ENCODE peak calls at places on chromosomes 6 and 20, in four cellular contexts. V is H1, C is K562, A is GM12878. U is an unnamed sample.

GRCh38 chr6:24827162-24827561 is 28.4 kb upstream of the ARMH2 start:
- DNase-seq in V (no peak), C (no peak), A (no peak), U (no peak)

GRCh38 chr20:50762045-50762422 is 30.7 kb downstream of the PARD6B start:
- DNase-seq in V (no peak), C (no peak), A (no peak), U (peak; percentile 36)

GRCh38 chr20:47355489-47356219 is 845 bp downstream of the ZMYND8 start:
- DNase-seq in V (no peak), C (no peak), A (no peak), U (no peak)

GRCh38 chr6:79196908-79197307 is 37.6 kb downstream of the HMGN3 start:
- DNase-seq in V (no peak), C (no peak), A (no peak), U (no peak)

GRCh38 chr6:104349191-104349590 is 510.5 kb downstream of the HACE1 start:
- DNase-seq in V (no peak), C (no peak), A (no peak), U (no peak)

GRCh38 chr20:36183155-36183944 is 28.8 kb downstream of the EPB41L1 start:
- DNase-seq in V (no peak), C (peak; percentile 93), A (no peak), U (no peak)

GRCh38 chr6:158514991-158515390 is 44.9 kb upstream of the TMEM181 start:
- DNase-seq in V (no peak), C (no peak), A (no peak), U (no peak)

GRCh38 chr6:160882741-160883340 is 108.7 kb upstream of the MAP3K4 start:
- DNase-seq in V (no peak), C (no peak), A (no peak), U (no peak)

GRCh38 chr6:4612636-4613171 is 163.5 kb upstream of the CDYL start:
- DNase-seq in V (no peak), C (no peak), A (no peak), U (peak; percentile 32)

GRCh38 chr6:44086931-44087574 is 40.2 kb downstream of the MRPL14 start:
- DNase-seq in V (no peak), C (no peak), A (no peak), U (no peak)

GRCh38 chr6:53080813-53081212 is 15.6 kb downstream of the FBXO9 start:
- DNase-seq in V (no peak), C (no peak), A (no peak), U (no peak)

GRCh38 chr6:37024665-37025337 is 19.3 kb downstream of the FGD2 start:
- DNase-seq in V (no peak), C (no peak), A (no peak), U (peak; percentile 14)
- TF ChIP-seq CHD1 in V (no peak), C (no peak), A (no peak), U (no peak)

DNA sequence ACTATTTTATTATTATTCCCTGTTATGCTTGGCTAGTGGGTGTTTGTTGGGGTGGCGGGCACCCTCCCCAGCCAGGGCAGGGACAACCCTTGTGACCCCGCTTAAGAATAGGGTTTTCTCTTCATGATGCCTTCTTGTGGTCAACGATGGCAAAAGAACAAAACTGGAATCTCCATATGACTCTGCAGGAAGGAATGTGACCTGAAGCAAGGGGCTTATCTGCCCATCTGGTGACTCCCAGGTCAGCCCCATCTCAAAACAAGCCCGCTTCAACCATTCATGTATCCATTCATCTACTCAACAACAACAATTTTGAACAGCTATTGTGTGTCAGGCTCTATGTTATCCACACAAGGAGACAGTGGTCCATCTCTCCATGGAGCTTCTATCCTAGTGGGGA is 30.9 kb upstream of the TGM6 start:
- DNase-seq in V (no peak), C (no peak), A (no peak), U (no peak)
- TF ChIP-seq CHD1 in V (no peak), C (no peak), A (no peak), U (no peak)

GRCh38 chr20:62890444-62890843 is 28.8 kb upstream of the TCFL5 start:
- DNase-seq in V (no peak), C (no peak), A (no peak), U (no peak)
- TF ChIP-seq CHD1 in V (no peak), C (no peak), A (no peak), U (no peak)

DNA sequence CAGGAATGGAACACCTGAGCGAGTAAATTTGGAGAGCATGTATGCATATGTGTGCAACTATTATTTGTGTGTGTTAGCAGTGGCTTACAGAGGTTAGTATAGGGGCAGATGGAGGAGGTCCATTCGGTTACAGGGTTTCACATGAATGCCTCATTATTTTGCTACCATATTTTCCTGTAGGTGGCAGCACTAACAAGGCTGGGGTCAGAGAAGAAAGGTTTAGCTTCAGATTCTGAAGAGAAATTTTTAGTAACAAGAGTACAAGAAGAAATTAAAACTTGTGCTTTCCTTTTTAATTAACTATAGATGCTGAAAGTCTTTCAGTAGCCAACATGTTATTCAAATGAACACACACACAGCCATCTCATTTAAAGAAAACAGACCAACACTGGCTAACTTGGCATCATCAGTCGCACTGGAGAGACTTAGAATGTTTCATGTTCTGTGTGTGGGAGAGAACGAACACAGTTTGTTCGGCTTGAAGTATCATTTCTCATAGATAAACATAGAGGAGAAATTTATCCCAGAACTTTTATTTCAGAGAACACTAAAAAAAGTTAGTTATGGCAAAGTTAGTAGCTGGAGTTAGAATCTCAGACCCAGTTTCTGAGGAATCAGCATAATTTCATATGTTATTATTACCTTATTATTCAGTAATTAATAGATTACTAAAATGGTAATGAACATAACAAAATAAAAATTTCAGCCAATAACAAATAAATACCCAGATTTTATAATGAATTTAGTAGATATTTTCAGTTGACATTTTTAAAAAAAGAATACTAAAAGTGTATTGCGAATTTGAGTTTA is 314.0 kb upstream of the RSPO3 start:
- DNase-seq in V (no peak), C (peak; percentile 28), A (no peak), U (peak; percentile 55)
- TF ChIP-seq CHD1 in V (no peak), C (no peak), A (no peak), U (no peak)

GRCh38 chr6:143362192-143362558 is 88.3 kb downstream of the ADAT2 start:
- DNase-seq in V (no peak), C (no peak), A (no peak), U (no peak)

GRCh38 chr6:143361536-143362191 is 88.8 kb downstream of the ADAT2 start:
- DNase-seq in V (no peak), C (no peak), A (no peak), U (no peak)

DNA sequence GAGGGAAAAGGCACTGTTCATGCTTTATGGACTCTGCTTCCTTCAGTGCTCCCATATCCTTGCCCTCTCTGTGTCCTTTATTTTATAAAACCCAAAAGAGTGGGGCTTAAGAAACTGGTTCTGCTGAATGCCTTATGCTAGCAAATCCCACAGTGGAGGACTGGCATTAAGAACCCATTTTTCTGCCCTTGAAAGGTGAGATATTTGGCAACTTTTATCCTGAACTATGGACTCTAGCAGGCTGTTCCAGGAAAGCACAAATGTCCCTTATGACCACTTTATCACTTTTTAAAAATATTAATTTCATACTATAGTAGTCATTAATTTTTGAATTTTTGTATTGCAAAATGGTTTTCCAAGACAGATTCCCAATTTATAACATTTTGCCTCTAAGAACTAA is 93.3 kb downstream of the ADAT2 start:
- DNase-seq in V (no peak), C (no peak), A (no peak), U (no peak)
- TF ChIP-seq CHD1 in V (no peak), C (no peak), A (no peak), U (no peak)

GRCh38 chr20:10876558-10876957 is 202.8 kb upstream of the JAG1 start:
- DNase-seq in V (no peak), C (no peak), A (no peak), U (no peak)

GRCh38 chr20:10883166-10883565 is 209.4 kb upstream of the JAG1 start:
- DNase-seq in V (no peak), C (no peak), A (no peak), U (no peak)

GRCh38 chr20:10875653-10876052 is 201.9 kb upstream of the JAG1 start:
- DNase-seq in V (no peak), C (no peak), A (no peak), U (no peak)

GRCh38 chr20:10877345-10877744 is 203.5 kb upstream of the JAG1 start:
- DNase-seq in V (no peak), C (no peak), A (no peak), U (no peak)
- TF ChIP-seq CHD1 in V (no peak), C (no peak), A (no peak), U (no peak)

DNA sequence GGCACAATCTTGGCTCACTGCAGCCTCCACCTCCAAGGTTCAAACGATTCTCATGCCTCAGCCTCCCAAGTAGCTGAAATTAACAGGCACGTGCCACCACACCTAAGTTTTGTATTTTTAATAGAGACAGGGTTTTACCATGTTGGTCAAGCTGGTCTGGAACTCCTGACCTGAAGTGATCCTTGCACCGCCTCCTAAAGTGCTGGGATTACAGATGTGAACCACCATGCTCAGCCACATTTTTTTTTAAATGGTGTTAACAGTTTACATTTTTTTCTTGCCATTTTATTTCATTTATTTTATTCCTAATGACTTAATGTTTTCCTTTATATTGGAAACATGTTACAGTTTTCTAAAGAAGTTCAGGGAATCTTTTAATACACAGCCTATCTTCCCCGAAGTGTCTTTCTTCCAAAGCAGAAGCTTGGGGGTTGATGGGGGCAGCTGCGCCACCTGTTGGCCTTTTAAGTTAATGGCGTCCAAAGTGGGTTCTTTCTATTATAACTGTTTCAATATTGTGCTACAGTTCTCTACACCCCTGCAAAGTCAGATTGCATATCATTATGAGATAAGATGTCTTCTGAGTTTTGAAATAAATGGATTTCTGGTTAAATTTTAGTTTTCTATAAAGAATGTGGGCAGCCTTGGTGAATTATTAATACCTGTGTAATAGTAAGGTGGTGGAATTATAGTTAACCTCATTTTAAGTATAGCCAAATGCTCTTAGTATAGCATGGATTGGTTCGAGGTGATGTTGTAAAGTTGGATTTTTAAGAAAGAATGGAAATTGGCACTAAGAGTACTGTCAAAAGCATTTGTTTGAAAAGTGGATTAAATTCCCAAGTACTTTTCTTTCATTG is 42.0 kb upstream of the PLCG1 start:
- DNase-seq in V (no peak), C (peak; percentile 71), A (no peak), U (peak; percentile 67)
- TF ChIP-seq CHD1 in V (no peak), C (no peak), A (no peak), U (no peak)

GRCh38 chr6:169650959-169651292 is 50.9 kb downstream of the WDR27 start:
- DNase-seq in V (no peak), C (no peak), A (no peak), U (no peak)

GRCh38 chr6:169646906-169647567 is 54.8 kb downstream of the WDR27 start:
- DNase-seq in V (no peak), C (no peak), A (no peak), U (no peak)

GRCh38 chr6:169647637-169648036 is 54.2 kb downstream of the WDR27 start:
- DNase-seq in V (no peak), C (no peak), A (no peak), U (no peak)

GRCh38 chr6:169650241-169650958 is 51.4 kb downstream of the WDR27 start:
- DNase-seq in V (no peak), C (no peak), A (no peak), U (no peak)

DNA sequence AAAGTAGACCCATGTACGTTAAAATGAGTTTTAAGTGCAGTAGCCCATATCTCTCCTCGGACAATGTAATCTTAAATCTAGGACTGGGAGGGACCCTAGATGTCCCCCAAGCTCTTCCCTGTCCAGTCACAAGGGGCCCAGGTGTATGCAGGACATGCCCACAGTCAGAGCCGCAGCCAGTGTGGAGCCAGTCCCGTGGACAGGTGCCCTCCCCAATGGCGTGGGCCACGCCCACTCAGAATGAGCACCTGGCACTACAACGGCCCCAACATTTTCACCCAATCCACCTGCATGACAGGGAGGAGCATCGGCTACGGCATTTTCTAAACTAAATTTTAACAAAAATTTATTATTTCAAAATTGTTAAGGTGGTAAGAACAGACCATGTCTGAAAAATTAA is 53.2 kb downstream of the WDR27 start:
- DNase-seq in V (no peak), C (no peak), A (no peak), U (no peak)
- TF ChIP-seq CHD1 in V (no peak), C (no peak), A (no peak), U (no peak)

GRCh38 chr20:20452254-20452676 is 84.4 kb downstream of the INSM1 start:
- DNase-seq in V (peak; percentile 76), C (no peak), A (peak; percentile 63), U (peak; percentile 78)
- TF ChIP-seq CHD1 in V (no peak), C (no peak), A (no peak), U (no peak)